ENCODE peak calls at places on chromosomes 3 and 15, in six cellular contexts. I is esophagus squamous epithelium, N is choroid plexus epithelial cell, U is HCT116, K is IMR-90, F is left lung. A is an unnamed sample.

GRCh38 chr3:185825379-185825638 is 467 bp upstream of the IGF2BP2 start:
- DNase-seq in N (no peak), K (no peak), I (no peak), F (no peak), U (no peak), A (no peak)

GRCh38 chr3:24495334-24495994 is 814 bp upstream of the THRB start:
- DNase-seq in I (no peak), N (no peak), F (peak; percentile 85), K (no peak), U (peak; percentile 60), A (no peak)

GRCh38 chr3:31103623-31104180 is 209.2 kb upstream of the GADL1 start:
- DNase-seq in F (no peak), U (no peak), I (no peak), K (no peak), N (no peak), A (no peak)

GRCh38 chr3:118782755-118783202 is 251.9 kb downstream of the IGSF11 start:
- DNase-seq in F (no peak), U (peak; percentile 34), K (no peak), N (no peak), I (no peak), A (peak; percentile 86)

GRCh38 chr3:141109761-141110160 is 58.6 kb downstream of the SPSB4 start:
- DNase-seq in U (no peak), I (no peak), N (no peak), F (no peak), K (no peak), A (no peak)

GRCh38 chr3:100401674-100402036 is 316 bp downstream of the LNP1 start:
- DNase-seq in U (no peak), F (peak; percentile 76), N (peak; percentile 61), K (peak; percentile 56), I (no peak), A (no peak)

GRCh38 chr3:146561879-146562278 is 17.5 kb upstream of the PLSCR1 start:
- DNase-seq in I (no peak), N (no peak), U (peak; percentile 28), K (no peak), F (no peak), A (no peak)

GRCh38 chr3:10194328-10195071 is 29.8 kb downstream of the IRAK2 start:
- DNase-seq in K (no peak), U (no peak), N (no peak), F (no peak), I (no peak), A (peak; percentile 73)

GRCh38 chr15:49383266-49383665 is 39.8 kb upstream of the FGF7 start:
- DNase-seq in F (no peak), K (peak; percentile 75), I (no peak), U (no peak), N (peak; percentile 40), A (no peak)

GRCh38 chr3:125052671-125053303 is 3.0 kb downstream of the HEG1 start:
- DNase-seq in F (no peak), U (no peak), I (no peak), N (peak; percentile 84), K (peak; percentile 92), A (no peak)

GRCh38 chr15:32651229-32651837 is 9.8 kb downstream of the SCG5 start:
- DNase-seq in N (peak; percentile 82), I (no peak), K (peak; percentile 73), U (peak; percentile 23), F (no peak), A (no peak)

GRCh38 chr15:96470682-96471290 is 140.3 kb downstream of the NR2F2 start:
- DNase-seq in I (no peak), N (no peak), F (no peak), U (no peak), K (no peak), A (no peak)

GRCh38 chr3:148360046-148360445 is 337.7 kb upstream of the AGTR1 start:
- DNase-seq in U (no peak), F (no peak), N (peak; percentile 71), K (peak; percentile 69), I (no peak), A (no peak)

GRCh38 chr15:83319771-83320170 is 35.3 kb upstream of the BNC1 start:
- DNase-seq in U (no peak), N (no peak), F (no peak), I (no peak), K (no peak), A (no peak)

GRCh38 chr3:114308377-114308776 is 14.5 kb downstream of the TIGIT start:
- DNase-seq in K (no peak), N (no peak), U (no peak), F (no peak), I (no peak), A (no peak)

GRCh38 chr15:66621491-66622467 is 56.0 kb upstream of the LCTL start:
- DNase-seq in K (no peak), U (no peak), F (no peak), I (no peak), N (peak; percentile 43), A (no peak)

GRCh38 chr15:65377105-65377975 is 462 bp downstream of the IGDCC3 start:
- DNase-seq in K (no peak), I (no peak), N (peak; percentile 24), F (no peak), U (no peak), A (no peak)

GRCh38 chr3:32121137-32121536 is 14.7 kb downstream of the GPD1L start:
- DNase-seq in N (no peak), U (no peak), I (no peak), F (no peak), K (no peak), A (no peak)

GRCh38 chr3:152155654-152156053 is 113.1 kb upstream of the MBNL1 start:
- DNase-seq in U (no peak), N (no peak), K (no peak), I (no peak), F (no peak), A (no peak)

GRCh38 chr3:152157337-152157736 is 111.4 kb upstream of the MBNL1 start:
- DNase-seq in N (no peak), K (no peak), I (no peak), U (no peak), F (no peak), A (no peak)

GRCh38 chr3:152155246-152155645 is 113.5 kb upstream of the MBNL1 start:
- DNase-seq in F (no peak), I (no peak), U (no peak), K (no peak), N (no peak), A (no peak)

GRCh38 chr3:152159328-152159727 is 109.4 kb upstream of the MBNL1 start:
- DNase-seq in F (no peak), I (no peak), K (peak; percentile 94), N (peak; percentile 84), U (no peak), A (no peak)

GRCh38 chr3:152156880-152157279 is 111.8 kb upstream of the MBNL1 start:
- DNase-seq in N (no peak), U (no peak), I (no peak), F (no peak), K (no peak), A (peak; percentile 33)
- H3K4me3 ChIP-seq in N (no peak overlapping the region), U (no peak overlapping the region), I (no peak overlapping the region), F (no peak overlapping the region), K (no peak overlapping the region), A (no peak overlapping the region)

GRCh38 chr3:129651316-129652202 is 45.1 kb upstream of the PLXND1 start:
- DNase-seq in F (peak; percentile 57), I (no peak), U (peak; percentile 59), K (peak; percentile 78), N (peak; percentile 84), A (no peak)
- TF ChIP-seq CTCF in F (no peak), I (no peak), U (no peak), K (no peak), N (no peak), A (no peak)

DNA sequence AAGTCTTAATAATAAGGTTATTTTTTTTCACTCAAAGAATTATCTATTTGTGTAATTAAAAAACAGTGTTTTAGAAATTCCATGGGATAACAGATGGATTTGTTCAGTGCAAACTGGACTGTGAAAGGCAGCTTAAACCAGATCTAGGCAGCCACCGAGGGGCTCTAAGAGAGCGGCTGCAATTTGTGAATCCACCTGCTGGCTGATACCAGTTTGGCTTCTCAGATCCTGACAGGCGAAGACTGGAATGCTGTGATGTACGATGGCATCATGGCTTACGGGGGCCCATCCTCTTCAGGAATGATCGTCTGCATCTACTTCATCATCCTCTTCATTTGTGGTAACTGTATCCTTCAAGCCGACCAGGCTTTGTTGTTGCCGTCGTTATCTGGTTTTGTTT is 119.6 kb downstream of the CHDH start:
- DNase-seq in N (no peak), U (no peak), K (no peak), F (no peak), I (no peak), A (no peak)
- H3K4me3 ChIP-seq in N (no peak overlapping the region), U (no peak overlapping the region), K (no peak overlapping the region), F (no peak overlapping the region), I (no peak overlapping the region), A (no peak overlapping the region)

GRCh38 chr3:172277151-172277652 is 171.1 kb downstream of the GHSR start:
- DNase-seq in N (no peak), K (no peak), F (no peak), I (no peak), U (no peak), A (no peak)

GRCh38 chr3:172273378-172273777 is 174.9 kb downstream of the GHSR start:
- DNase-seq in F (no peak), I (no peak), N (no peak), U (no peak), K (no peak), A (no peak)

GRCh38 chr3:172274906-172275305 is 173.3 kb downstream of the GHSR start:
- DNase-seq in N (no peak), I (no peak), K (no peak), U (no peak), F (no peak), A (no peak)

GRCh38 chr3:172275586-172275985 is 172.7 kb downstream of the GHSR start:
- DNase-seq in F (no peak), N (no peak), K (no peak), I (no peak), U (no peak), A (no peak)

GRCh38 chr3:172276103-172276502 is 172.2 kb downstream of the GHSR start:
- DNase-seq in F (no peak), I (no peak), U (no peak), N (no peak), K (no peak), A (no peak)
- TF ChIP-seq CTCF in F (no peak), I (no peak), U (peak; percentile 11), N (peak; percentile 18), K (no peak), A (peak; percentile 39)

GRCh38 chr3:69740103-69741021 is 1.1 kb downstream of the MITF start:
- DNase-seq in N (no peak), U (no peak), K (no peak), F (peak; percentile 89), I (no peak), A (peak; percentile 6)
- H3K4me3 ChIP-seq in N (peak overlapping the region; percentile 88), U (peak overlapping the region; percentile 58), K (peak overlapping the region; percentile 86), F (peak overlapping the region; percentile 79), I (peak overlapping the region; percentile 86), A (peak overlapping the region; percentile 68)

GRCh38 chr3:53844262-53845102 is 1.7 kb downstream of the CHDH start:
- DNase-seq in K (no peak), N (no peak), F (no peak), U (no peak), I (no peak), A (peak; percentile 34)
- TF ChIP-seq CTCF in K (no peak), N (no peak), F (no peak), U (no peak), I (no peak), A (no peak)